ENCODE peak calls at places on chromosomes 11 and 22, in eight cellular contexts. J is kidney, Y is uterus, N is fibroblast of lung, U is pancreas, E is brain microvascular endothelial cell, M is substantia nigra, T is OCI-LY7. D is an unnamed sample.

GRCh38 chr11:67392182-67392715 is 463 bp downstream of the RAD9A start:
- DNase-seq in J (no peak), Y (no peak), N (no peak), U (no peak), E (no peak), M (no peak), T (no peak), D (no peak)

GRCh38 chr11:46242462-46242960 is 35.0 kb upstream of the CREB3L1 start:
- DNase-seq in J (no peak), Y (no peak), N (no peak), U (no peak), E (no peak), M (no peak), T (peak; percentile 31), D (no peak)

GRCh38 chr11:15793032-15793996 is 563.0 kb downstream of the SOX6 start:
- DNase-seq in J (no peak), Y (no peak), N (peak; percentile 95), U (no peak), E (peak; percentile 65), M (no peak), T (no peak), D (peak; percentile 25)

GRCh38 chr22:50569041-50569459 is 6.3 kb upstream of the SYCE3 start:
- DNase-seq in J (peak; percentile 67), Y (no peak), N (no peak), U (peak; percentile 67), E (no peak), M (no peak), T (no peak), D (no peak)

GRCh38 chr22:38572065-38572464 is 2.1 kb upstream of the DMC1 start:
- DNase-seq in J (no peak), Y (peak; percentile 34), N (peak; percentile 42), U (peak; percentile 28), E (peak; percentile 65), M (peak; percentile 59), T (peak; percentile 66), D (peak; percentile 28)

GRCh38 chr11:57641011-57641410 is 8.7 kb downstream of the YPEL4 start:
- DNase-seq in J (no peak), Y (no peak), N (no peak), U (no peak), E (peak; percentile 24), M (peak; percentile 21), T (peak; percentile 24), D (no peak)

GRCh38 chr11:47326198-47326597 is 26.3 kb downstream of the MYBPC3 start:
- DNase-seq in J (no peak), Y (no peak), N (no peak), U (no peak), E (no peak), M (no peak), T (no peak), D (no peak)

GRCh38 chr22:19641254-19641982 is 72.9 kb upstream of the SEPTIN5 start:
- DNase-seq in J (no peak), Y (no peak), N (no peak), U (no peak), E (no peak), M (no peak), T (no peak), D (no peak)

GRCh38 chr11:69049490-69049867 is 747 bp downstream of the TPCN2 start:
- DNase-seq in J (peak; percentile 60), Y (no peak), N (no peak), U (no peak), E (no peak), M (no peak), T (peak; percentile 44), D (peak; percentile 10)

GRCh38 chr11:129894281-129895125 is 875 bp downstream of the NFRKB start:
- DNase-seq in J (no peak), Y (no peak), N (peak; percentile 9), U (no peak), E (no peak), M (no peak), T (peak; percentile 51), D (peak; percentile 34)

GRCh38 chr11:62712413-62712812 is 4.9 kb downstream of the GNG3 start:
- DNase-seq in J (no peak), Y (no peak), N (no peak), U (peak; percentile 32), E (no peak), M (no peak), T (no peak), D (no peak)

DNA sequence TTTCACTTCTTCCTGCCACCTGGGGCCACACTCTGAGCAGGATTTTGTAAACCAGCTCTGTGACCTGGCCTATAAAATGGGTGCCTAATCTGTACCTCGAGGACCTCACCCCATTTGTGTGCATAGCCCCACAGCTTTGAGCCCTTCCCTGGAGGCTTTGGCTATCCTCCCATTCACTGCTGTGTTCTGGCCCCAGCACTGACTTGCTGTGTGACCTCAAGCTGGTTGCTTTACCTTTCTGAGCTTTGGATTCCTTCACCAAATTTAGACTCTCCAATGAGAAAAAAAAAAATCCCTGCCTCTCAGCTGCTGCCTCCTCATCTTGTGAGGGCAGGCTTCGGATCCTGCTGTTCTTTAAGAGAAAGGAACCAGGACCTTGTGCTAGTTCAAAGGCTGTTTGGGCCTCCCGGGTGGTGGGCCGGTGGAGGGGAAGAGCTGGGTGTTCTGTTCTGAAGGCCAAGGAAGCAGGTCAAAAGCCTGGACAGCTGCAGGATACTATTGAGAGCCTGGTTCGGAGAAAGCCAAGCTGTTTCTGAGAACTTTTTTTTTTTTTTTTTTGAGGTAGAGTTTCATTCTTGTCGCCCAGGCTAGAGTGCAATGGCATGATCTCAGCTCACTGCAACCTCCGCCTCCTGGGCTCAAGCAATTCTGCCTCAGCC is 1.1 kb upstream of the PYGM start:
- DNase-seq in J (peak; percentile 9), Y (no peak), N (no peak), U (no peak), E (no peak), M (no peak), T (no peak), D (no peak)
- H3K27ac ChIP-seq in J (no peak overlapping the region), Y (peak overlapping the region; percentile 77), N (no peak overlapping the region), U (no peak overlapping the region), E (no peak overlapping the region), M (no peak overlapping the region), T (peak overlapping the region; percentile 20), D (peak overlapping the region; percentile 85)

GRCh38 chr22:31652911-31653684 is 8.9 kb downstream of the PISD start:
- DNase-seq in J (no peak), Y (no peak), N (no peak), U (no peak), E (no peak), M (no peak), T (no peak), D (no peak)
- H3K27ac ChIP-seq in J (peak overlapping the region; percentile 34), Y (no peak overlapping the region), N (no peak overlapping the region), U (no peak overlapping the region), E (no peak overlapping the region), M (no peak overlapping the region), T (no peak overlapping the region), D (peak overlapping the region; percentile 79)

GRCh38 chr22:49362393-49362792 is 465.3 kb downstream of the BRD1 start:
- DNase-seq in J (no peak), Y (no peak), N (no peak), U (no peak), E (no peak), M (no peak), T (no peak), D (no peak)
- H3K27ac ChIP-seq in J (no peak overlapping the region), Y (no peak overlapping the region), N (no peak overlapping the region), U (no peak overlapping the region), E (no peak overlapping the region), M (no peak overlapping the region), T (peak overlapping the region; percentile 93), D (no peak overlapping the region)

DNA sequence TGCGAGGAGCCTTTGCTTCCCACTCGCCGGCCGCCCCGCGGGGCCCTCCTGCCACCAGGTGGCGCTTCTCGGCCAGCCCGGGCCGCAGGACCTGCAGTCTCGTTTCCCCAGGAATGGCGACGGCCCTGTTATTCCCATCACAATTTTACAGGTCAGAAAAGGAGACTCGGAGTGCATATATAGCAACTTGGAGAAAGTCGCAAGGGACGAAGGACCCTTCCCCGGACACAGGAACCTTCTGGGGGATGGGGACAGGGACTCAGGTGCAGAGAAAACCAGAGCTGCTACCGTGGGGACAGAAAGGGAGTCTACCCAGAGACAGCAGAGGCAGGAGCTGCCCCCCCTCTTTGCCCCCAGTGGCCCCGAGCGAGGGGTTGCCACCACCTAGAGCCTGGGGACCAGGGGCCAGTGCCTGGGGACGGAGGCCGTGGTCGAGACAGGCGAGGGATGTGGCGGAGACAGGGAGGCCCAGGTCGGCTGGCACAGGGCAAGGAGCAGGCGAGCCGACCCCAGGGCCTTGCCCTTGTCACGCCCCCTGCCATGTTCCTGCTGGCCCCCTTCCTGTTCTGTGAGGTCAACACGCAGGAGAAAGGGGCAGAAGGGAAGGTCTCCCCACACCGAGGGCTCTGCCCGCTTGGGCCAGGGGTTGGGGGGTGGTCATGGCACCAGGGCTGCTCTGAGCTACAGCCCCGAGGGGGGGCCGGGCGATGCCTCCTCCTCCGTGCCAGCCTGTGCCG is 3.5 kb upstream of the KRTAP5-6 start:
- DNase-seq in J (peak; percentile 91), Y (peak; percentile 65), N (peak; percentile 66), U (peak; percentile 59), E (peak; percentile 47), M (peak; percentile 80), T (peak; percentile 68), D (peak; percentile 79)
- H3K27ac ChIP-seq in J (peak overlapping the region; percentile 5), Y (peak overlapping the region; percentile 55), N (no peak overlapping the region), U (peak overlapping the region; percentile 15), E (no peak overlapping the region), M (peak overlapping the region; percentile 80), T (no peak overlapping the region), D (peak overlapping the region; percentile 76)

GRCh38 chr11:31655483-31655882 is 145.9 kb downstream of the ELP4 start:
- DNase-seq in J (no peak), Y (no peak), N (peak; percentile 96), U (no peak), E (peak; percentile 84), M (no peak), T (no peak), D (peak; percentile 43)
- H3K27ac ChIP-seq in J (no peak overlapping the region), Y (no peak overlapping the region), N (no peak overlapping the region), U (no peak overlapping the region), E (peak overlapping the region; percentile 30), M (no peak overlapping the region), T (no peak overlapping the region), D (no peak overlapping the region)

DNA sequence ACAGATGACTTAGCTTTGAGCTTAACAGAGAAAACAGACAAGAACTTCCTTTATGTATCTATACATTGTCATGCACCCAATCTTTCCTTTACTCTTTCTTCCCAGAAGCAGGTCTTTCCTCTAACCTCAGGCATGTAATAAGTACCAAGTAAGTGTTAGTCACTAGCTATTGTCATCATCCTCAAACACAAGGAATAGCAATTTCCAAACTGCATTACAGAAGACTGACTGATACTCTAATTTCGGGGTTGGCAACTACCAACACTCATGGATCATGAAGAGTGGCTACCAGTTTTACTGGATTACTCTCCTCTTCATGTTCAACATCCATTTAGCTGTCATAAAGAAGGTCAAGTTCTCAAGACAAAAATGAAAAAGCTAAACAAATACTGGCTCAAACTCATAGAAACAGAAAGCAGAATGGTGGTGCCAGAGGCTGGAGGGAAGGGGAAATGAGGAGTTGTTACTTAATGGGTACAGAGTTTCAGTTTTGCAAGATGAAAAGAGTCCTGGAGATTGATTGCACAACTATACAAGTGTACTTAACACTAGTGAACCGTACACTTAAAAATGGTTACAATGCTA is 111.6 kb downstream of the SIK3 start:
- DNase-seq in J (no peak), Y (no peak), N (peak; percentile 94), U (no peak), E (peak; percentile 49), M (no peak), T (peak; percentile 30), D (peak; percentile 64)
- H3K27ac ChIP-seq in J (no peak overlapping the region), Y (peak overlapping the region; percentile 58), N (peak overlapping the region; percentile 68), U (no peak overlapping the region), E (peak overlapping the region; percentile 41), M (peak overlapping the region; percentile 10), T (peak overlapping the region; percentile 12), D (no peak overlapping the region)

GRCh38 chr11:78163828-78164227 is 24.4 kb upstream of the ALG8 start:
- DNase-seq in J (no peak), Y (no peak), N (no peak), U (no peak), E (no peak), M (no peak), T (no peak), D (no peak)
- H3K27ac ChIP-seq in J (no peak overlapping the region), Y (no peak overlapping the region), N (no peak overlapping the region), U (no peak overlapping the region), E (no peak overlapping the region), M (no peak overlapping the region), T (no peak overlapping the region), D (no peak overlapping the region)

D was measured in RWPE1.